ENCODE peak calls at places on chromosome 7, in six cellular contexts. One of them, this sample, is unnamed.

GRCh38 chr7:82331234-82331633 is 112.3 kb downstream of the CACNA2D1 start:
- DNase-seq in HepG2: no peak
- DNase-seq in K562: no peak
- DNase-seq in SK-N-SH: no peak
- DNase-seq in H1: no peak
- DNase-seq in GM12892: no peak
- DNase-seq in this sample: no peak

GRCh38 chr7:39453743-39454355 is 112.4 kb upstream of the YAE1 start:
- DNase-seq in HepG2: peak
- DNase-seq in K562: peak
- DNase-seq in SK-N-SH: peak
- DNase-seq in H1: peak
- DNase-seq in GM12892: peak
- DNase-seq in this sample: peak

GRCh38 chr7:150388709-150389531 is 9.8 kb downstream of the ZNF775 start:
- DNase-seq in HepG2: peak
- DNase-seq in K562: no peak
- DNase-seq in SK-N-SH: no peak
- DNase-seq in H1: no peak
- DNase-seq in GM12892: no peak
- DNase-seq in this sample: no peak

GRCh38 chr7:391411-391951 is 101.5 kb downstream of the FOXL3 start:
- DNase-seq in HepG2: no peak
- DNase-seq in K562: no peak
- DNase-seq in SK-N-SH: peak
- DNase-seq in H1: no peak
- DNase-seq in GM12892: no peak
- DNase-seq in this sample: no peak

GRCh38 chr7:84510501-84510900 is 315.9 kb upstream of the SEMA3A start:
- DNase-seq in HepG2: no peak
- DNase-seq in K562: no peak
- DNase-seq in SK-N-SH: no peak
- DNase-seq in H1: no peak
- DNase-seq in GM12892: no peak
- DNase-seq in this sample: no peak

GRCh38 chr7:136049818-136050461 is 72.8 kb upstream of the MTPN start:
- DNase-seq in HepG2: no peak
- DNase-seq in K562: no peak
- DNase-seq in SK-N-SH: no peak
- DNase-seq in H1: no peak
- DNase-seq in GM12892: no peak
- DNase-seq in this sample: no peak

GRCh38 chr7:16719699-16720098 is 33.9 kb upstream of the TSPAN13 start:
- DNase-seq in HepG2: no peak
- DNase-seq in K562: peak
- DNase-seq in SK-N-SH: no peak
- DNase-seq in H1: no peak
- DNase-seq in GM12892: no peak
- DNase-seq in this sample: no peak

GRCh38 chr7:29923231-29923630 is 66.4 kb downstream of the SCRN1 start:
- DNase-seq in HepG2: no peak
- DNase-seq in K562: no peak
- DNase-seq in SK-N-SH: no peak
- DNase-seq in H1: no peak
- DNase-seq in GM12892: no peak
- DNase-seq in this sample: no peak

GRCh38 chr7:158432369-158433270 is 155.0 kb downstream of the PTPRN2 start:
- DNase-seq in HepG2: peak
- DNase-seq in K562: no peak
- DNase-seq in SK-N-SH: peak
- DNase-seq in H1: no peak
- DNase-seq in GM12892: no peak
- DNase-seq in this sample: no peak

GRCh38 chr7:90384433-90384832 is 18.8 kb upstream of the CLDN12 start:
- DNase-seq in HepG2: no peak
- DNase-seq in K562: no peak
- DNase-seq in SK-N-SH: no peak
- DNase-seq in H1: no peak
- DNase-seq in GM12892: no peak
- DNase-seq in this sample: no peak
- TF ChIP-seq TAF1 in HepG2: no peak
- TF ChIP-seq TAF1 in K562: no peak
- TF ChIP-seq TAF1 in SK-N-SH: no peak
- TF ChIP-seq TAF1 in H1: no peak
- TF ChIP-seq TAF1 in GM12892: no peak
- TF ChIP-seq TAF1 in this sample: no peak

GRCh38 chr7:55074008-55074499 is 55.2 kb downstream of the EGFR start:
- DNase-seq in HepG2: peak
- DNase-seq in K562: peak
- DNase-seq in SK-N-SH: no peak
- DNase-seq in H1: peak
- DNase-seq in GM12892: peak
- DNase-seq in this sample: peak
- TF ChIP-seq TAF1 in HepG2: no peak
- TF ChIP-seq TAF1 in K562: no peak
- TF ChIP-seq TAF1 in SK-N-SH: no peak
- TF ChIP-seq TAF1 in H1: no peak
- TF ChIP-seq TAF1 in GM12892: no peak
- TF ChIP-seq TAF1 in this sample: no peak

DNA sequence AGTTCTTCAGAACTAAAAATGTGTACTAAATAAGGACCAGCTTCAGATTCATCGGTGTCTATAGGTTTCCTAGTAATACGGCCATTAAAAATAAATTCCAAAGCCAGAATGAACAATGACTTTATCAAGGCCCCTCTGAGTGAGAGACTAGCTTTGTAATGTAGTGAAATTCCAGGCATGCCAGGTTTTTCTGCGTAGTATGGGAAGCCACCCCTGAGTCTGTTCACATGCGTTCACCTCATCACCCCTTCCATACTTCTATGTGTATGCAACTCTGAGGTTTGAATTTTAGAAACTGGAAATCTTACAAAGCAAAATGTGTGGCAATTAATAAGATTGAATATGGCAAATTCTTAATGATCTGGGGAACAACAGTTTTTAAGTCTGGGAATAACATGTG is 24.5 kb downstream of the RNF32 start:
- DNase-seq in HepG2: peak
- DNase-seq in K562: no peak
- DNase-seq in SK-N-SH: no peak
- DNase-seq in H1: no peak
- DNase-seq in GM12892: no peak
- DNase-seq in this sample: no peak
- TF ChIP-seq TAF1 in HepG2: no peak
- TF ChIP-seq TAF1 in K562: no peak
- TF ChIP-seq TAF1 in SK-N-SH: no peak
- TF ChIP-seq TAF1 in H1: no peak
- TF ChIP-seq TAF1 in GM12892: no peak
- TF ChIP-seq TAF1 in this sample: no peak

GRCh38 chr7:22879285-22879684 is 56.6 kb upstream of the TOMM7 start:
- DNase-seq in HepG2: no peak
- DNase-seq in K562: no peak
- DNase-seq in SK-N-SH: no peak
- DNase-seq in H1: no peak
- DNase-seq in GM12892: no peak
- DNase-seq in this sample: no peak

GRCh38 chr7:22879718-22880306 is 57.2 kb upstream of the TOMM7 start:
- DNase-seq in HepG2: no peak
- DNase-seq in K562: no peak
- DNase-seq in SK-N-SH: no peak
- DNase-seq in H1: no peak
- DNase-seq in GM12892: no peak
- DNase-seq in this sample: no peak

GRCh38 chr7:22874904-22875303 is 52.3 kb upstream of the TOMM7 start:
- DNase-seq in HepG2: no peak
- DNase-seq in K562: no peak
- DNase-seq in SK-N-SH: no peak
- DNase-seq in H1: no peak
- DNase-seq in GM12892: no peak
- DNase-seq in this sample: no peak

GRCh38 chr7:22875475-22875874 is 52.8 kb upstream of the TOMM7 start:
- DNase-seq in HepG2: no peak
- DNase-seq in K562: no peak
- DNase-seq in SK-N-SH: no peak
- DNase-seq in H1: no peak
- DNase-seq in GM12892: no peak
- DNase-seq in this sample: no peak

DNA sequence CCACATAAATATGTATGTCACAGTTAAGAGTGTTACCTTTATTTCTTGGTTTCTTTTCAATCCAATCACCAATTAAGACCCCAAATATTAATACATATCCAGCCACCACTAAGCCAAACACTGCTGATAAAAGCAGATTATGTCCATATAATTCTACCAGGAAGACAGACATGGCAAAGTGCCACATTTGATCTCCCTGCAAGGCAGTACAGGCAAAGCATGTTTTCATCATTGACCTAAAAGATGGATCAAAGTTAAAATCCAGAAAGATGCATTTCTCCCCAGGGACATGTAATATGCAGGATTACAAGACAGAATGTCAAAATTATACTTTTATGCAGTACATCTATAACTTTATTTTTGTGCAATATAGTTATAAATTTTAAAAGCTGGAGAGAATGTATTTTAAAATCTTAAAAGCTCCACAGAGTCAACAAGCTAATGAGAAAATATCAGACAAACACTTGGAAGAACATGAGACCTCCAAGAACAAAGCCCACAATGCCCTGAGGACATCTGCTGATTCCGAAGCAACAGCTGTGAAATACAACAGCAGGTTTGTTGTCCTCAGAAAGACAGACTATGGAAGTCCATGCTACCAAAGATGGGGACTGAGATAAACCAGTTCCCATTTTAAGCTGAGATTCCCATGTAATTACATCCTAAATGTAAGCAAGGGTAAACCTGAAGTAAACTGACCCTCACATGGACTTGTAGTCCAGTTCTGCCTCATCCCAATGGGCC is 54.5 kb upstream of the TOMM7 start:
- DNase-seq in HepG2: no peak
- DNase-seq in K562: no peak
- DNase-seq in SK-N-SH: no peak
- DNase-seq in H1: no peak
- DNase-seq in GM12892: no peak
- DNase-seq in this sample: no peak
- TF ChIP-seq TAF1 in HepG2: no peak
- TF ChIP-seq TAF1 in K562: no peak
- TF ChIP-seq TAF1 in SK-N-SH: no peak
- TF ChIP-seq TAF1 in H1: no peak
- TF ChIP-seq TAF1 in GM12892: no peak
- TF ChIP-seq TAF1 in this sample: no peak

This sample was measured in GM12891.